ENCODE peak calls at places on chromosome 9, in eight cellular contexts. N is RWPE1, Q is AG10803, G is GM13976, T is WERI-Rb-1, Y is NB4, K is heart left ventricle, P is tibial artery. X is an unnamed sample.

GRCh38 chr9:8734760-8735159 is 935.2 kb upstream of the DMAC1 start:
- DNase-seq in G (no peak), Q (no peak), N (no peak), K (no peak), T (no peak), P (no peak), Y (no peak), X (no peak)

GRCh38 chr9:110797611-110798010 is 129.0 kb downstream of the MUSK start:
- DNase-seq in Q (peak), P (no peak), Y (no peak), N (peak), K (no peak), G (no peak), T (no peak), X (no peak)

GRCh38 chr9:137053944-137054931 is at the start of gene ENTPD2:
- DNase-seq in G (peak), N (peak), Y (no peak), P (no peak), Q (no peak), T (no peak), K (no peak), X (no peak)

GRCh38 chr9:133996531-133997520 is 4.7 kb upstream of the VAV2 start:
- DNase-seq in K (no peak), Q (peak), G (no peak), P (no peak), N (no peak), T (no peak), Y (no peak), X (no peak)

GRCh38 chr9:6855860-6856259 is 98.1 kb downstream of the KDM4C start:
- DNase-seq in Q (no peak), P (no peak), T (no peak), N (no peak), Y (no peak), G (no peak), K (no peak), X (no peak)

GRCh38 chr9:79431019-79431679 is 140.6 kb upstream of the TLE4 start:
- DNase-seq in P (no peak), N (no peak), K (no peak), Q (no peak), G (no peak), Y (no peak), T (no peak), X (no peak)

GRCh38 chr9:133163559-133164208 is at the start of gene GBGT1:
- DNase-seq in P (peak), T (no peak), K (peak), N (no peak), G (peak), Q (peak), Y (peak), X (peak)

GRCh38 chr9:16293610-16294009 is 576.9 kb downstream of the BNC2 start:
- DNase-seq in N (no peak), P (no peak), Y (no peak), K (no peak), Q (peak), T (no peak), G (no peak), X (no peak)

GRCh38 chr9:110626109-110626829 is 42.3 kb upstream of the MUSK start:
- DNase-seq in Q (peak), G (no peak), N (no peak), Y (peak), T (no peak), K (no peak), P (no peak), X (no peak)

GRCh38 chr9:135849186-135849585 is 58.2 kb downstream of the CAMSAP1 start:
- DNase-seq in Q (no peak), N (no peak), K (no peak), T (peak), Y (no peak), G (no peak), P (no peak), X (no peak)

GRCh38 chr9:128435611-128436010 is 15.0 kb downstream of the CERCAM start:
- DNase-seq in P (no peak), N (no peak), Y (no peak), Q (no peak), T (no peak), G (no peak), K (no peak), X (no peak)

GRCh38 chr9:77819672-77820071 is 171.6 kb upstream of the GNA14 start:
- DNase-seq in G (no peak), N (no peak), Q (peak), Y (peak), T (no peak), K (no peak), P (no peak), X (no peak)

GRCh38 chr9:35518212-35518917 is 28.5 kb downstream of the RUSC2 start:
- DNase-seq in T (no peak), Y (no peak), N (peak), Q (peak), G (no peak), P (no peak), K (no peak), X (peak)

GRCh38 chr9:98866435-98867108 is 59.1 kb downstream of the GALNT12 start:
- DNase-seq in G (no peak), Y (no peak), Q (no peak), T (no peak), K (peak), N (no peak), P (no peak), X (no peak)

GRCh38 chr9:96383165-96383939 is at the start of gene SLC35D2:
- DNase-seq in P (peak), G (peak), N (peak), Y (no peak), Q (peak), T (no peak), K (peak), X (peak)

GRCh38 chr9:76646249-76646648 is 118.0 kb upstream of the PCA3 start:
- DNase-seq in T (no peak), Y (no peak), K (no peak), Q (no peak), N (no peak), P (no peak), G (no peak), X (no peak)

GRCh38 chr9:112831281-112831851 is 59.3 kb downstream of the SLC46A2 start:
- DNase-seq in Q (peak), N (no peak), P (peak), G (no peak), K (peak), Y (peak), T (no peak), X (no peak)

GRCh38 chr9:134066923-134067851 is 639 bp downstream of the BRD3 start:
- DNase-seq in G (peak), N (peak), Y (peak), Q (peak), K (no peak), T (no peak), P (no peak), X (peak)

GRCh38 chr9:78143281-78144007 is 92.4 kb upstream of the CEP78 start:
- DNase-seq in Q (no peak), K (no peak), N (no peak), Y (no peak), T (no peak), P (no peak), G (no peak), X (no peak)

GRCh38 chr9:137621131-137621757 is 2.4 kb downstream of the EHMT1 start:
- DNase-seq in N (no peak), Q (no peak), Y (no peak), T (peak), K (no peak), P (no peak), G (no peak), X (no peak)

GRCh38 chr9:109085510-109085909 is 34.2 kb downstream of the TMEM245 start:
- DNase-seq in G (no peak), T (no peak), Y (no peak), Q (no peak), P (no peak), K (no peak), N (no peak), X (no peak)

GRCh38 chr9:129022037-129022436 is 6.1 kb downstream of the SH3GLB2 start:
- DNase-seq in Y (no peak), T (no peak), Q (no peak), P (no peak), G (no peak), N (no peak), K (no peak), X (no peak)

GRCh38 chr9:86034863-86035734 is 64.3 kb downstream of the GOLM1 start:
- DNase-seq in Y (peak), K (no peak), P (no peak), G (peak), T (peak), Q (peak), N (peak), X (no peak)

GRCh38 chr9:19618816-19619215 is 170.0 kb downstream of the SLC24A2 start:
- DNase-seq in Y (no peak), G (no peak), P (no peak), T (no peak), Q (no peak), K (no peak), N (no peak), X (no peak)

GRCh38 chr9:757246-757881 is 84.1 kb upstream of the DMRT1 start:
- DNase-seq in P (no peak), K (no peak), Y (peak), Q (peak), T (peak), G (peak), N (no peak), X (no peak)

GRCh38 chr9:84493284-84493947 is 152.9 kb upstream of the SLC28A3 start:
- DNase-seq in Q (no peak), N (no peak), Y (no peak), T (no peak), P (no peak), G (no peak), K (no peak), X (no peak)

GRCh38 chr9:94903961-94904421 is 177.5 kb downstream of the AOPEP start:
- DNase-seq in K (no peak), Q (peak), N (no peak), Y (no peak), P (no peak), G (no peak), T (no peak), X (no peak)

GRCh38 chr9:123642291-123643278 is 286.6 kb downstream of the CRB2 start:
- DNase-seq in P (peak), Q (no peak), G (no peak), Y (no peak), T (peak), K (peak), N (no peak), X (no peak)

GRCh38 chr9:121998513-121999049 is 94.5 kb downstream of the TTLL11 start:
- DNase-seq in Q (no peak), K (no peak), T (no peak), G (no peak), N (no peak), Y (peak), P (no peak), X (no peak)

GRCh38 chr9:87286506-87286905 is 211.2 kb upstream of the DAPK1 start:
- DNase-seq in P (no peak), G (no peak), K (no peak), N (no peak), T (no peak), Y (no peak), Q (peak), X (no peak)

GRCh38 chr9:91740713-91741112 is 209.3 kb downstream of the ROR2 start:
- DNase-seq in T (no peak), Y (no peak), Q (peak), K (no peak), G (no peak), P (no peak), N (no peak), X (no peak)

GRCh38 chr9:110214090-110214489 is 6.1 kb upstream of the C9orf152 start:
- DNase-seq in K (no peak), G (no peak), T (no peak), P (no peak), Y (no peak), N (no peak), Q (peak), X (no peak)

GRCh38 chr9:36933676-36934215 is 100.3 kb downstream of the PAX5 start:
- DNase-seq in P (no peak), Y (no peak), T (no peak), Q (no peak), N (no peak), K (no peak), G (no peak), X (no peak)
- TF ChIP-seq CTCF in P (no peak), Y (no peak), T (no peak), Q (no peak), N (no peak), K (no peak), G (no peak), X (no peak)

DNA sequence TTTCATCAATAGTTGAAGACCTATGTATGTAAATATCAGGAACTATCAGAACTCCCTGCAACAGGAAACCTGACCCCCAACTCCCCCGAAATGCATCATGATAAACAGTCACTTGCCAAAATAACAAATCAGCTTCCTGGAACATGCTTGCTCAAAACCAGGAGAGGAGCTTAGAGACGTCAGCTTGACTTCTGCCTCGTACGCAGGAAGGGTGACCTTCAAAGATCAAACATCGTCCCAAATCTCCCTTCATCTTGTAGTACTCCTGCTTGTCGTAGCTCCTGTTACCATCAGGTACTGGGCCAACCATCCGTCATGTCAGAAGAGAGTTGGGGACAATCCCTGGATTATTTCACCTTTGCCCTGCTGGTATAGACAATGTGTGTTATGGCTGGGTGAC is 396.1 kb downstream of the GADD45G start:
- DNase-seq in T (no peak), K (no peak), Q (no peak), P (no peak), N (no peak), G (no peak), Y (no peak), X (no peak)
- TF ChIP-seq CTCF in T (no peak), K (no peak), Q (no peak), P (no peak), N (no peak), G (no peak), Y (no peak), X (no peak)

GRCh38 chr9:14529047-14529446 is 164.2 kb downstream of the ZDHHC21 start:
- DNase-seq in N (no peak), Y (no peak), Q (no peak), T (no peak), G (no peak), K (no peak), P (no peak), X (no peak)
- TF ChIP-seq CTCF in N (no peak), Y (no peak), Q (no peak), T (no peak), G (no peak), K (no peak), P (no peak), X (no peak)

DNA sequence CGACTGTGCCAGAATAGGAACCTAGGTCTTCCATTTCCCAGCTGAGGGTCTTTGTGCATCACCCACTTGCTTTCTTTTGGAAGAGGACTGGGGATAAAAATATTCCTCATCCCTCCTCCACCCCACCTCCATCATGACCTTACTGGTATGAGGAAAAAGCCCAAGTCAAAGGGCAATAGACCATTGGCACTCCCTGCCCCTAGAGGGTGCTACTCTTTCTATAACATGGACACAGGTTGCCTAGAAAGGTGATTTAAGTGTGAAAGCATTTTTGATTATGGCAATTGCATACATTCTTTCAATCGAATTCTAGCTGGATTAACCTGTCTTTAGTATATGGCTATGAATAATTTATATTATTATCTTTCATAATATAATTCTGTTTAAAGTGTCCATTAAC is 22.8 kb upstream of the ZNF618 start:
- DNase-seq in K (no peak), G (no peak), Q (peak), P (no peak), Y (peak), N (peak), T (peak), X (no peak)
- TF ChIP-seq CTCF in K (no peak), G (peak), Q (peak), P (peak), Y (peak), N (peak), T (peak), X (peak)

X was measured in progenitor cell of endocrine pancreas.